ENCODE peak calls at places on chromosomes 1 and 21, in four cellular contexts. H is HepG2, K is K562, I is SK-N-SH. B is an unnamed sample.

GRCh38 chr1:97999320-97999719 is 78.5 kb upstream of the DPYD start:
- DNase-seq in I (no peak), K (no peak), H (no peak), B (no peak)

GRCh38 chr1:10398278-10398733 is 558 bp upstream of the PGD start:
- DNase-seq in I (no peak), H (no peak), K (no peak), B (no peak)

GRCh38 chr1:2443285-2444137 is 31.1 kb upstream of the PEX10 start:
- DNase-seq in H (no peak), I (peak), K (peak), B (peak)

GRCh38 chr1:235011599-235012435 is 116.8 kb downstream of the TOMM20 start:
- DNase-seq in K (peak), I (peak), H (no peak), B (no peak)

GRCh38 chr1:234231061-234231892 is 142.0 kb upstream of the COA6 start:
- DNase-seq in K (peak), H (no peak), I (no peak), B (peak)

GRCh38 chr1:52179073-52179472 is 37.2 kb downstream of the ZFYVE9 start:
- DNase-seq in K (no peak), I (no peak), H (no peak), B (no peak)

GRCh38 chr1:181144238-181144637 is 55.7 kb downstream of the IER5 start:
- DNase-seq in K (no peak), H (no peak), I (no peak), B (no peak)

GRCh38 chr1:54376085-54377039 is 29.8 kb downstream of the SSBP3 start:
- DNase-seq in I (no peak), H (peak), K (peak), B (no peak)

GRCh38 chr21:33127154-33127893 is 57.4 kb downstream of the OLIG1 start:
- DNase-seq in H (peak), K (peak), I (peak), B (peak)

GRCh38 chr1:205542367-205542766 is 37.9 kb downstream of the CDK18 start:
- DNase-seq in K (no peak), H (no peak), I (no peak), B (no peak)

DNA sequence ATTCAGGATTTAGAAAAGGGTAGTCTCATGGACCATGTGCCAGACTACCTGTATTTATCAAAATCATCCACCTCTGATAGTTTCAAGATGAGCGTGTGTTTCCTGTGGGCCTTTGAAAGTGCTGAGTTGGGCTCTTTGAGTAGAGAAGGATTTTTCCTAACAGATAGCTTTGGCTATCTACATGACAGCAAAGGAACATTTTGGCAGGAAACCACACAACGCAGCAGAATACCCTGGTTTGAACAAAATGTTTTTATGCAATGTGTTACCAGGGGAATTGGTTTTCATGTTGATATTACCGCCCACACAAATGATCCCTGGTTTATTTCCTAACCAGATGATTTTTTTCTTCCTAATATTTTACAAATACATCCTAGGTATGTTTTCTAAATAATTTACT is 431.4 kb downstream of the NEGR1 start:
- DNase-seq in I (no peak), H (no peak), K (no peak), B (no peak)
- TF ChIP-seq FOXJ3 in I (no peak), H (no peak), K (no peak), B (no peak)

DNA sequence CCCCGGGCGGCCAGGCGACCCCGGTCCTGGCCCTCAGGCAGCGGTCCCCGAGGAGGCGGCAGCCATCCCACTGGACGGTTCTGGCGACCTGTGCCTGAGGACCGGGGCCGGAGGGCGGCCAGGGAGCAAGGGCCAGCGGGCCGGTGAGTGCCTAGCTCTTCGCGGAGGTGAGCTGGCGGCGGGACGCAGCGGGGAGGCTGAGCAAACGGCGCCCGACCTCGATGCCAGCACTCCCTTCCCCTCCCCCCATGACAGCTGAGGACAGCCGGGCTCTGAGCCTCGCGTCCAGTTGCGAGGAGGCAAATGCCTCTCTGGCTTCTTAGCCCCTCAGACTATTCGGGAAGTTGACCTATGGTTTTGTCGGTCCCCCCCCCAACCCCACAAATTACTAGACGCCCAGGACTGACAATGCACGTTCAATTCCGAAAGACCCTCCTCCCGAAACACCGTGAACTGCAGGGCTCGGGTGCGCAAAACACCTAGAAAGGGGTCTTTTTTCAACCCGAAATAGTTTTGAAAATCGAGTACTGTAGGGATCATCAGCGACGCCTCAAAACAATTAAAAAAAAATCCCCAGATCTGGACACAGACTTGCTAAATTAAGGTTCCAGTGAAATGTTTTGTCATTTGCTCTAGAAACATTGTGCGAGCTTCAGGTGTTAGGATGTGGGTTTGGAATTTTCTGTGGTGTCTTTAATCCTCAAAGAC is 8.3 kb downstream of the CDKN2C start:
- DNase-seq in H (peak), I (peak), K (peak), B (peak)
- TF ChIP-seq FOXJ3 in H (no peak), I (no peak), K (no peak), B (no peak)

GRCh38 chr1:232628335-232629214 is 1.4 kb downstream of the SIPA1L2 start:
- DNase-seq in I (peak), K (no peak), H (no peak), B (no peak)
- TF ChIP-seq FOXJ3 in I (no peak), K (no peak), H (no peak), B (no peak)

GRCh38 chr1:17776426-17776825 is 21.3 kb downstream of the ACTL8 start:
- DNase-seq in I (peak), H (no peak), K (no peak), B (no peak)

GRCh38 chr1:17772580-17773215 is 17.6 kb downstream of the ACTL8 start:
- DNase-seq in H (no peak), I (peak), K (no peak), B (no peak)

GRCh38 chr1:17775796-17776195 is 20.7 kb downstream of the ACTL8 start:
- DNase-seq in I (no peak), H (no peak), K (no peak), B (no peak)

GRCh38 chr1:17774452-17774851 is 19.3 kb downstream of the ACTL8 start:
- DNase-seq in K (no peak), H (no peak), I (no peak), B (no peak)

DNA sequence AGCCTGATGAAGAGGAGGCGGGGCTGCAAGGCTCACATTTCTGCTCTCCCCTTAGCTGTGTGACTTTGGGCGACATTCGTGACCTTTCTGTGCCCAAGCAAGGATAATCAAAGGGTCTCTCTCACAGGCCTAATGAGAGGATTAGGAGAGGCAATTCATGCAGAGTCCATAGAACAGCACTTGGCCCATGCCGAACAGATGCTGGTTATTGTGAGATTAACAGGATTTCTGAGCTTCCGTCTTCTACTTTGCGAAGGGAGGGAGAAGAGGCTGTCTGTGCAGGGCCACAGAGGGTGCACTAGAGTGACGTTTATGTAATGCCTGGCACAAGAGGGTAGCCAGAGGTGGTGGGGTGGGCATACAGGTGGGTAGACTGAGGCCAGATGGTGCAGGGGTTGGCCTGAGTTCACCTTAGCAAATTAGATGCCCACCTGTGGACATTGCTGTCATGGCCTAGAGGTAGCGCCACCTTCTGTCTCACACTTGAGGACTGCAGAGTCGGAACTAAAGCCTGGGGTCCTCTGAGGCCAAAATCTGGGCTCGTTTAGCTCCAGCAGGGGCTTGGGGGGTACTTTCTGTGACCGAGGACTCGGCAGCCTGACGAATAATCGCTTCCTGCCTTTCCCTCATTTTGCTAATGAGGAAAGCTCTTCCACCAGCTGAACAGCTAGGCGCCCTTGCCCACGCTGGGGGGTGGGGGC is 18.6 kb downstream of the ACTL8 start:
- DNase-seq in H (no peak), K (no peak), I (no peak), B (no peak)
- TF ChIP-seq FOXJ3 in H (no peak), K (no peak), I (no peak), B (no peak)

GRCh38 chr1:187245201-187245600 is 416.5 kb downstream of the PLA2G4A start:
- DNase-seq in H (no peak), I (no peak), K (no peak), B (no peak)

GRCh38 chr1:187241971-187242370 is 413.2 kb downstream of the PLA2G4A start:
- DNase-seq in I (no peak), K (no peak), H (no peak), B (no peak)

GRCh38 chr1:187244623-187245022 is 415.9 kb downstream of the PLA2G4A start:
- DNase-seq in I (no peak), K (no peak), H (no peak), B (no peak)
- TF ChIP-seq FOXJ3 in I (no peak), K (no peak), H (no peak), B (no peak)

GRCh38 chr1:151635479-151636072 is 23.7 kb downstream of the SNX27 start:
- DNase-seq in I (no peak), H (no peak), K (no peak), B (no peak)
- TF ChIP-seq FOXJ3 in I (no peak), H (no peak), K (no peak), B (no peak)

GRCh38 chr1:236282159-236282716 is 480 bp upstream of the ERO1B start:
- DNase-seq in I (no peak), K (peak), H (no peak), B (no peak)

GRCh38 chr1:236281286-236282158 is at the start of gene ERO1B:
- DNase-seq in I (peak), K (peak), H (peak), B (peak)

GRCh38 chr1:236282719-236283118 is 961 bp upstream of the ERO1B start:
- DNase-seq in H (no peak), K (no peak), I (no peak), B (no peak)

GRCh38 chr1:236284291-236284711 is 2.5 kb upstream of the ERO1B start:
- DNase-seq in H (no peak), I (no peak), K (no peak), B (no peak)

GRCh38 chr1:236280438-236281285 is 1.1 kb downstream of the ERO1B start:
- DNase-seq in I (peak), H (no peak), K (no peak), B (no peak)
- TF ChIP-seq FOXJ3 in I (no peak), H (no peak), K (no peak), B (no peak)

GRCh38 chr1:24289937-24290595 is 29.1 kb upstream of the GRHL3 start:
- DNase-seq in I (peak), K (no peak), H (no peak), B (no peak)
- TF ChIP-seq FOXJ3 in I (no peak), K (no peak), H (no peak), B (no peak)

GRCh38 chr1:36092166-36092797 is 3.6 kb downstream of the ADPRS start:
- DNase-seq in K (no peak), H (no peak), I (no peak), B (peak)
- TF ChIP-seq FOXJ3 in K (no peak), H (no peak), I (no peak), B (no peak)

GRCh38 chr1:66265796-66266195 is 268.2 kb upstream of the SGIP1 start:
- DNase-seq in K (no peak), I (no peak), H (no peak), B (no peak)

GRCh38 chr1:66265268-66265667 is 268.7 kb upstream of the SGIP1 start:
- DNase-seq in K (no peak), I (no peak), H (no peak), B (no peak)

GRCh38 chr1:66258404-66259105 is 275.4 kb upstream of the SGIP1 start:
- DNase-seq in K (no peak), I (no peak), H (no peak), B (no peak)

GRCh38 chr1:66261370-66261769 is 272.6 kb upstream of the SGIP1 start:
- DNase-seq in I (no peak), H (no peak), K (no peak), B (no peak)

DNA sequence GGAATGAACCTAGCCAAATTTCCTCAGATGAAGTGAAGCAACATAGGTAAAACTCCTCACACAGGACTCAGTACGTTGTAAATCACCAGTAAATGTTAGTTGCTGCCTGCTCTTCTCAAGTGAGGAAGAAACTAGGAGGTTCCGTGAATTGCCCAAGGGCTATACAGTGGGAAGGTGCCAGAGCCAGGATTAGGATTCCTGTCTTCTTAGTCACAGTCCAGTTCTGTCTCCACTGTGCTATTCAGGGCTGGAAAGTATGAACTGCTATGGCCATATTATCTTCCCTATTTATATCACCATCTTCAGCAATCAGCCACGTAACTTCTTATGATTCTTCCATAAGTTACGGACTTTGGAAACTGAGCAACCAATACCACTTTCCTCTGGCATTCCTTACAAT is 271.7 kb upstream of the SGIP1 start:
- DNase-seq in I (no peak), H (no peak), K (no peak), B (no peak)
- TF ChIP-seq FOXJ3 in I (no peak), H (no peak), K (no peak), B (no peak)